ENCODE peak calls at places on chromosomes 11 and 22, in nine cellular contexts. N is PC-9; P is stimulated activated effector memory CD8-positive, alpha-beta T cell treated with anti-CD3 and anti-CD28 coated beads, Interleukin-12 subunit alpha, Interleukin-12 subunit beta, amount 100 ng/mL, for 72 hours; F is SHP77; U is EL; D is CD4-positive, alpha-beta memory T cell; L is NCI-H1092; Z is anterior cingulate cortex; C is AG09319. W is an unnamed sample.

GRCh38 chr11:80297808-80298460 is 857.1 kb upstream of the TENM4 start:
- DNase-seq in N (peak), P (no peak), F (no peak), U (peak), D (no peak), L (no peak), Z (no peak), C (no peak), W (no peak)

GRCh38 chr11:1382429-1382828 is 7.3 kb upstream of the BRSK2 start:
- DNase-seq in N (no peak), P (no peak), F (no peak), U (no peak), D (no peak), L (no peak), Z (no peak), C (no peak), W (no peak)

GRCh38 chr22:35539910-35540599 is 576 bp upstream of the RASD2 start:
- DNase-seq in N (no peak), P (peak), F (no peak), U (peak), D (peak), L (peak), Z (no peak), C (no peak), W (peak)

GRCh38 chr22:50641696-50642607 is 14.0 kb upstream of the ARSA start:
- DNase-seq in N (no peak), P (no peak), F (no peak), U (no peak), D (no peak), L (no peak), Z (no peak), C (no peak), W (peak)

GRCh38 chr11:55697817-55698216 is 35.8 kb downstream of the OR4C6 start:
- DNase-seq in N (no peak), P (no peak), F (no peak), U (no peak), D (no peak), L (no peak), Z (no peak), C (no peak), W (no peak)

GRCh38 chr11:1029686-1030085 is 6.8 kb downstream of the MUC6 start:
- DNase-seq in N (no peak), P (no peak), F (no peak), U (no peak), D (no peak), L (no peak), Z (no peak), C (no peak), W (no peak)

GRCh38 chr11:118437736-118438125 is 1.4 kb downstream of the KMT2A start:
- DNase-seq in N (no peak), P (no peak), F (peak), U (peak), D (peak), L (peak), Z (peak), C (no peak), W (peak)

GRCh38 chr22:19568337-19569311 is 44.4 kb upstream of the CLDN5 start:
- DNase-seq in N (peak), P (no peak), F (peak), U (peak), D (no peak), L (no peak), Z (no peak), C (peak), W (no peak)

GRCh38 chr11:131885371-131885770 is 515.0 kb downstream of the NTM start:
- DNase-seq in N (no peak), P (no peak), F (no peak), U (no peak), D (no peak), L (no peak), Z (no peak), C (no peak), W (no peak)

GRCh38 chr22:30206964-30207363 is 39.6 kb downstream of the LIF start:
- DNase-seq in N (peak), P (no peak), F (peak), U (peak), D (no peak), L (no peak), Z (peak), C (peak), W (no peak)

GRCh38 chr11:92376680-92377079 is 152.1 kb downstream of the FAT3 start:
- DNase-seq in N (no peak), P (no peak), F (no peak), U (no peak), D (no peak), L (no peak), Z (no peak), C (no peak), W (no peak)

GRCh38 chr11:61599968-61600710 is 19.3 kb upstream of the SYT7 start:
- DNase-seq in N (no peak), P (no peak), F (no peak), U (no peak), D (no peak), L (no peak), Z (peak), C (no peak), W (peak)

GRCh38 chr11:66302656-66303055 is 11.0 kb downstream of the TMEM151A start:
- DNase-seq in N (no peak), P (no peak), F (no peak), U (no peak), D (no peak), L (no peak), Z (no peak), C (no peak), W (no peak)

GRCh38 chr11:117946196-117946841 is 17.1 kb upstream of the TMPRSS13 start:
- DNase-seq in N (no peak), P (no peak), F (no peak), U (no peak), D (no peak), L (no peak), Z (no peak), C (no peak), W (no peak)

GRCh38 chr11:73372371-73372993 is 3.7 kb upstream of the RELT start:
- DNase-seq in N (no peak), P (no peak), F (no peak), U (peak), D (no peak), L (no peak), Z (no peak), C (no peak), W (no peak)

GRCh38 chr22:32534252-32535215 is 59.9 kb downstream of the FBXO7 start:
- DNase-seq in N (no peak), P (no peak), F (no peak), U (peak), D (no peak), L (no peak), Z (no peak), C (no peak), W (no peak)

GRCh38 chr11:29713831-29714320 is 303.0 kb downstream of the KCNA4 start:
- DNase-seq in N (no peak), P (no peak), F (no peak), U (no peak), D (no peak), L (no peak), Z (no peak), C (no peak), W (no peak)

GRCh38 chr22:47308886-47309285 is 546.4 kb downstream of the TBC1D22A start:
- DNase-seq in N (no peak), P (no peak), F (no peak), U (no peak), D (no peak), L (no peak), Z (no peak), C (no peak), W (no peak)

GRCh38 chr11:20353829-20354434 is 9.6 kb upstream of the HTATIP2 start:
- DNase-seq in N (no peak), P (no peak), F (peak), U (peak), D (peak), L (peak), Z (no peak), C (no peak), W (peak)

GRCh38 chr11:12811861-12812260 is 137.6 kb downstream of the TEAD1 start:
- DNase-seq in N (no peak), P (no peak), F (no peak), U (no peak), D (no peak), L (no peak), Z (no peak), C (no peak), W (no peak)

GRCh38 chr11:134363592-134363991 is 31.8 kb downstream of the GLB1L2 start:
- DNase-seq in N (no peak), P (no peak), F (no peak), U (no peak), D (no peak), L (no peak), Z (no peak), C (no peak), W (no peak)

GRCh38 chr22:38718414-38718813 is 12.7 kb downstream of the GTPBP1 start:
- DNase-seq in N (peak), P (no peak), F (no peak), U (peak), D (no peak), L (no peak), Z (peak), C (peak), W (no peak)

GRCh38 chr11:102470257-102470656 is 17.7 kb upstream of the TMEM123 start:
- DNase-seq in N (no peak), P (no peak), F (no peak), U (no peak), D (peak), L (no peak), Z (no peak), C (no peak), W (no peak)

GRCh38 chr11:86091566-86091965 is 22.7 kb upstream of the PICALM start:
- DNase-seq in N (no peak), P (no peak), F (no peak), U (peak), D (no peak), L (no peak), Z (no peak), C (peak), W (peak)

GRCh38 chr11:134504146-134504905 is 92.3 kb upstream of the B3GAT1 start:
- DNase-seq in N (no peak), P (no peak), F (no peak), U (no peak), D (no peak), L (no peak), Z (no peak), C (no peak), W (no peak)

GRCh38 chr11:2688381-2689231 is 11.2 kb downstream of the KCNQ1OT1 start:
- DNase-seq in N (no peak), P (no peak), F (no peak), U (no peak), D (no peak), L (no peak), Z (no peak), C (no peak), W (no peak)

GRCh38 chr11:6737872-6738466 is 33.8 kb downstream of the OR2AG2 start:
- DNase-seq in N (peak), P (peak), F (peak), U (peak), D (peak), L (no peak), Z (no peak), C (no peak), W (peak)

GRCh38 chr22:44019846-44020245 is 4.3 kb upstream of the PARVB start:
- DNase-seq in N (no peak), P (no peak), F (no peak), U (no peak), D (no peak), L (no peak), Z (no peak), C (no peak), W (no peak)

GRCh38 chr11:68564261-68564660 is 103.7 kb downstream of the PPP6R3 start:
- DNase-seq in N (no peak), P (no peak), F (no peak), U (no peak), D (no peak), L (no peak), Z (no peak), C (no peak), W (no peak)

GRCh38 chr22:30575011-30575671 is 676 bp upstream of the GAL3ST1 start:
- DNase-seq in N (no peak), P (no peak), F (no peak), U (peak), D (no peak), L (no peak), Z (peak), C (no peak), W (peak)

GRCh38 chr11:3161309-3161708 is 3.8 kb downstream of the OSBPL5 start:
- DNase-seq in N (no peak), P (no peak), F (no peak), U (peak), D (no peak), L (no peak), Z (no peak), C (no peak), W (no peak)

GRCh38 chr11:32341676-32342613 is 93.4 kb downstream of the WT1 start:
- DNase-seq in N (no peak), P (no peak), F (no peak), U (no peak), D (no peak), L (no peak), Z (no peak), C (no peak), W (no peak)

GRCh38 chr11:115267228-115267627 is 237.0 kb downstream of the CADM1 start:
- DNase-seq in N (no peak), P (no peak), F (peak), U (no peak), D (no peak), L (peak), Z (no peak), C (no peak), W (no peak)

GRCh38 chr11:33716236-33716635 is 15.6 kb upstream of the C11orf91 start:
- DNase-seq in N (peak), P (no peak), F (no peak), U (peak), D (no peak), L (no peak), Z (no peak), C (no peak), W (no peak)

GRCh38 chr11:116826751-116827431 is 2.8 kb upstream of the APOC3 start:
- DNase-seq in N (no peak), P (no peak), F (no peak), U (no peak), D (no peak), L (no peak), Z (no peak), C (no peak), W (no peak)

GRCh38 chr11:79046365-79046764 is 394.5 kb downstream of the TENM4 start:
- DNase-seq in N (no peak), P (no peak), F (no peak), U (no peak), D (no peak), L (no peak), Z (no peak), C (no peak), W (no peak)